ENCODE peak calls at places on chromosome 16, in nine cellular contexts. K, S, R, Z, F, E, D, I and T are unnamed samples.

GRCh38 chr16:11806721-11807120 is 9.7 kb upstream of the ZC3H7A start:
- DNase-seq in K (no peak), S (no peak), R (no peak), Z (no peak), F (no peak), E (peak), D (no peak), I (no peak), T (no peak)

GRCh38 chr16:48556913-48557351 is 53.0 kb downstream of the N4BP1 start:
- DNase-seq in K (no peak), S (no peak), R (no peak), Z (no peak), F (no peak), E (peak), D (no peak), I (no peak), T (no peak)

GRCh38 chr16:76176616-76177015 is 100.6 kb upstream of the CNTNAP4 start:
- DNase-seq in K (no peak), S (no peak), R (no peak), Z (no peak), F (no peak), E (no peak), D (no peak), I (no peak), T (no peak)

GRCh38 chr16:531494-532125 is 4.1 kb downstream of the CAPN15 start:
- DNase-seq in K (no peak), S (no peak), R (no peak), Z (no peak), F (no peak), E (no peak), D (no peak), I (no peak), T (no peak)

GRCh38 chr16:46427340-46428107 is 193.7 kb downstream of the SHCBP1 start:
- DNase-seq in K (no peak), S (no peak), R (no peak), Z (no peak), F (no peak), E (no peak), D (no peak), I (no peak), T (no peak)

GRCh38 chr16:30068750-30069574 is 3.4 kb downstream of the ALDOA start:
- DNase-seq in K (no peak), S (no peak), R (no peak), Z (no peak), F (no peak), E (peak), D (no peak), I (peak), T (no peak)

GRCh38 chr16:77592021-77592420 is 130.3 kb upstream of the NUDT7 start:
- DNase-seq in K (no peak), S (no peak), R (no peak), Z (no peak), F (no peak), E (no peak), D (no peak), I (no peak), T (no peak)

GRCh38 chr16:80544326-80544725 is 3.5 kb downstream of the DYNLRB2 start:
- DNase-seq in K (no peak), S (no peak), R (no peak), Z (no peak), F (no peak), E (no peak), D (no peak), I (no peak), T (no peak)

GRCh38 chr16:27748868-27749546 is 199.1 kb downstream of the KATNIP start:
- DNase-seq in K (peak), S (no peak), R (no peak), Z (peak), F (no peak), E (peak), D (peak), I (peak), T (peak)

GRCh38 chr16:14475370-14476139 is 154.5 kb downstream of the PARN start:
- DNase-seq in K (no peak), S (peak), R (no peak), Z (no peak), F (no peak), E (peak), D (no peak), I (no peak), T (no peak)

GRCh38 chr16:81476732-81477131 is 32.1 kb downstream of the CMIP start:
- DNase-seq in K (no peak), S (no peak), R (no peak), Z (no peak), F (no peak), E (no peak), D (no peak), I (no peak), T (no peak)

GRCh38 chr16:86676216-86676800 is 98.0 kb downstream of the FOXL1 start:
- DNase-seq in K (no peak), S (no peak), R (no peak), Z (no peak), F (no peak), E (peak), D (peak), I (no peak), T (no peak)

GRCh38 chr16:50684823-50685455 is 3.8 kb upstream of the SNX20 start:
- DNase-seq in K (no peak), S (no peak), R (no peak), Z (no peak), F (no peak), E (no peak), D (no peak), I (peak), T (no peak)

GRCh38 chr16:81713796-81714195 is 65.3 kb upstream of the PLCG2 start:
- DNase-seq in K (no peak), S (no peak), R (no peak), Z (no peak), F (no peak), E (no peak), D (no peak), I (no peak), T (no peak)